ENCODE peak calls at places on chromosome 17, in six cellular contexts. H is GM12891, G is H1, N is HepG2, S is GM12878, T is K562. V is an unnamed sample.

GRCh38 chr17:1055751-1056645 is 59.1 kb downstream of the TIMM22 start:
- DNase-seq in H (peak; percentile 83), G (no peak), N (peak; percentile 47), S (no peak), T (peak; percentile 71), V (peak; percentile 66)

GRCh38 chr17:48259710-48260291 is 152.2 kb downstream of the SNX11 start:
- DNase-seq in H (no peak), G (no peak), N (no peak), S (no peak), T (peak; percentile 75), V (no peak)

GRCh38 chr17:80071116-80071980 is 30.0 kb upstream of the GAA start:
- DNase-seq in H (no peak), G (no peak), N (peak; percentile 43), S (no peak), T (no peak), V (no peak)

GRCh38 chr17:9958586-9959281 is 53.7 kb upstream of the RCVRN start:
- DNase-seq in H (no peak), G (no peak), N (no peak), S (no peak), T (no peak), V (no peak)

GRCh38 chr17:40101367-40102210 is 1.2 kb upstream of the NR1D1 start:
- DNase-seq in H (no peak), G (no peak), N (no peak), S (no peak), T (no peak), V (no peak)

GRCh38 chr17:37413875-37414519 is 7.3 kb downstream of the TADA2A start:
- DNase-seq in H (no peak), G (no peak), N (no peak), S (no peak), T (no peak), V (no peak)

GRCh38 chr17:71922439-71922838 is 198.4 kb upstream of the SOX9 start:
- DNase-seq in H (no peak), G (no peak), N (no peak), S (peak; percentile 20), T (no peak), V (no peak)

GRCh38 chr17:74953129-74953687 is 17.5 kb downstream of the OTOP3 start:
- DNase-seq in H (no peak), G (no peak), N (no peak), S (no peak), T (no peak), V (no peak)

GRCh38 chr17:40326014-40326831 is 17.2 kb downstream of the RARA start:
- DNase-seq in H (no peak), G (no peak), N (peak; percentile 69), S (no peak), T (no peak), V (no peak)

GRCh38 chr17:46763416-46763815 is 55.1 kb downstream of the WNT3 start:
- DNase-seq in H (no peak), G (no peak), N (no peak), S (no peak), T (no peak), V (no peak)

DNA sequence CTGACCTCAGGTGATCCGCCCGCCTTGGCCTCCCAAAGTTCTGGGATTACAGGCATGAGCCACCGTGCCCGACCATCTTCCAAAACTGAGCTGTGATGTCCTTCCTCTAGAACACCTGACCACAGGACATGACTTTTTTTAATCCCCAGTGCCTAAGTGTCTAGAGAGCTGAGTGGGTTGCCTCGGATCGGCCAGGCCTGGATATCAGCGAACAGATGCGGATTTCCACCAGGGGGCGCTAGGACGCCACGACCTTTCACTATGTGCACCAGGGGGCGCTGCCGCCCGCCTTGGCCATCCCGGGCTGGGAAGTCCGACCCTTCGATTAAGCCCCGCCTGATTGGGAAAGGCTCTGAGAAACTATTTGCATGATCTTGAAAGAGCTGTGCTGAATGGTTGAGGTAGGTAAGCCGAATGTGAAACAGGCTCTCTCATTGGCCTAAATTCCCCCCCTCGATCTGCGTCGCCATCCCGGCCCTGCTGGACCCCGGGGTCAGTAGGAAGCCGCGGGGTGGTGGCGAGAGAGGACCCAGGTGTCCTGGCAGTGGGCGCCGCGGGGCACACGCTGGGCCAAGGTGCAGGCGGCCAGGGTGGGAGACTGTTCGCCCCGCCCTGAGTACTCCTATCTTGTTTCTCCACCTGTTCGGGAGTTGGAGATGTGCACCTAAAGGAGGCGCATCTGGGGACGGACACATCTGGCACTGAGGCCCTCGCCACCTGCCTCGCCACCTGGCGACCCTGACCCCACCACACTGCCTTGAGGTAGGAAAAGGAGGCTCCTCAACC is at the start of gene ACBD4:
- DNase-seq in H (peak; percentile 94), G (peak; percentile 87), N (peak; percentile 100), S (peak; percentile 97), T (peak; percentile 98), V (peak; percentile 94)
- TF ChIP-seq POLR2AphosphoS5 in H (no peak), G (no peak), N (peak; percentile 93), S (peak; percentile 51), T (peak; percentile 53), V (peak; percentile 41)

DNA sequence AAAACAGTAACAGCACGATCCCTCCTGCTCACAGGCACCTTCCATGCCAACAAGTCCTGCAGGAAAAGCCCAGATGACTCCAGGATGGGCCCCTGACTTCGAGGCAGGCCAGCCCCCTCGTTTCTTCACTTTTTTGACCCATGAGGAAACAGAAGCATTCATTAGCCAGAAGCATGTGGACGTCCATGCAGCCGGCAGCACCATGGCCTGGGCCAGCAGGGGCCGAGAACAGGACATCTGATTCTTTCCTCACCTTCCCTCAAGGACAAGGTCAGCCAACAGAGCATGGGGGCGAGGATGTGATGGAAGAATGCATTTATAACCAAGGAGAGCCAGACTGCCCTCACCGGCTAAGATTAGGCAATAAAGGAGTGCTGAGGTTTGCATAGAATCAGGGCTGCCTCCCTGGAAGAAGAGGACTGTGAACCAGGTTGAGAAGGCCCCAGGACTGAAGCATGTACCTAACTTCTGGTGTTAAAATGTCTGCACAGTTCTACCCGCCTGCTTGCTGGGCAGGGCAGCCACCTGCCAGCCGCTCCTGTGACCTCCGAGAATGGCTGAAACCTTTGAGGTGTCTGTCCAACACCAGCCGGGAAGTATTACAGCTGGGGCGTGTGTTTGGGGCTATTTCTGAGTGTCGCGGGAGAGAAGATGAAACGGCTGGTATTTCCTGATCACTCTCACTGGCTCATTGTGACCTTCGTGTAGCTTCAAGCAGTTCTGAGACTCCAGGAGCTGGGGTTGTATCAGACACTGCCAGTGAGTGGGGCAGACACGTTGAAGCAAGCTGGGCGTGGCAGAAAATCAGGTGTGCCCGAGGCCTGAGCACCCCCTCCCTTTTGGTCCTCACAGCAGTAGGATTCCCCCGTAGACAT is 94.0 kb upstream of the TNRC6C start:
- DNase-seq in H (no peak), G (no peak), N (no peak), S (no peak), T (no peak), V (no peak)
- TF ChIP-seq TAF1 in H (no peak), G (no peak), N (no peak), S (no peak), T (no peak), V (no peak)

DNA sequence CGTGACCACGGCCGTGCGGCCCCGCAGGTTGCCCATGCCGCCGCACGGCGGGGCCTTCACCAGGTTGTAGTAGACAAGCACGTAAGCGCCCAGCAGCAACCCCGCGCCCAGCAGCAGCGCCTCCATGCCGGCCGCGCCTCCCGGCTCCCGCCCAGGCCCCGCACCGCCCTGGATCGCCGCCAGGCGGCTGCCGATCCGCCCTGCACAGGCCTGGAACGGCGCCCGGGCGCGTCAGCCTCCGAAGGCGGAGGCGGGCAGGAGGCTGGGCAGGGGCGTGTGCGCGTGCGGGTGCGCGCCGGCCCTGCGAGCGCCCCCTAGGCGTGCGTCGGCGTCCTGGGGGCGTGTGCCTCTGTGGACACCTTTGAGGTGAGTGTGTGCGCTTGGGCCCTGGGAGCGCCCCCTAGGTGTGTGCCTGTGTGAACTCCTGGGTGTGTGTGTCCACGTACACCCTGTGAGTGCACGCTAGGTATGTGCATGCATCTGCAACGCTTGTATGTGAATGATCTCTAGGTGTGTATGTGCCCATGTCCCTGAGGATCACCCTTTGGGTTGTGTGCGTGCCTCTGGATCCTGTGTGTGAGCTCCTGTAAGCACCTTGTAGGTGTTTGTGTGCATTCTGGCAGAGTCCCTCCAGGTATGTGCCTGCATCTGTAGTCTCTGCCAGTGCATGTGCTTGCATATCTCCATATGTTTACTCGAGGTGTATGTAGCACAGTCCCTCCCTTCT is at the start of gene DHRS13:
- DNase-seq in H (peak; percentile 95), G (peak; percentile 87), N (peak; percentile 91), S (peak; percentile 81), T (peak; percentile 98), V (peak; percentile 94)
- TF ChIP-seq POLR2A in H (no peak), G (no peak), N (peak; percentile 54), S (peak; percentile 70), T (peak; percentile 20), V (no peak)

DNA sequence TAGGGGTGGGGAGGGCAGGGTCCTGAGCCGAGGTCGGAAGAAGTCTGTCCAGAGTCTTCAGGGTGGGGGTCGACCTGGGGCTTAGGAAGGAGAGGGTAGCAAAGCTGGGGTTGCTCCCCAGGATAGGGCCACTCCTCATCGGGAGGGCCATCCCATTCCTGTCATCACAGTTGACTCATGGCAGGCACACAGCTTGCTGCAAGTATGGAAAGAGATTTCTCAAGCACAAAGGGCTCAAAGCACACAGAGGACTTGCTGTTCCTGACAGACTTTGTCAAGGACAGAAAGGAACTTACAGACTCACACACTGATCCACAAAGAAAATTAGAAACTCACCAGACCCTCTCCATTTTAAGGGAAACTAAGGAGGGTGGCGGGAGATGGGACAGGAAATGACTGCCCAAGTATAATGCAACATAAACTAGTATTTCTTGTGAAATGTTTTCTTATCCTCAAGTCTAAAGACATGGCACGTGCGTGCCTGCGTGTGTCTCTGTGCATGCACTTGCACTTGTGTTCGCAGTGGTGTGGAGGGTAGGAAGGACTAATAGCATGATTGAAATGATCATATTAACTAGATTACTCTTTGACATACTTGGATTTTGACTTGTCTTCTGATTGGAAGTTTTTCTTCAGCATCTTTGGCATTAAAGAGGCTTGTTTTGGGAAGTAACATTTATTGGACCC is 2.4 kb downstream of the AOC2 start:
- DNase-seq in H (no peak), G (no peak), N (peak; percentile 23), S (no peak), T (peak; percentile 18), V (no peak)
- TF ChIP-seq POLR2AphosphoS5 in H (peak; percentile 54), G (no peak), N (no peak), S (no peak), T (no peak), V (no peak)